ENCODE peak calls at places on chromosomes 1 and 21, in five cellular contexts. L, C, W, K and X are unnamed samples. For H3K36me3, the result is how much of the 10 kb centered on the place peaks cover.

GRCh38 chr21:38958940-38959685 is 153.4 kb downstream of the ETS2 start:
- DNase-seq in L (no peak), C (no peak), W (peak), K (peak), X (no peak)

GRCh38 chr1:53833393-53833792 is 4.7 kb downstream of the NDC1 start:
- DNase-seq in L (no peak), C (no peak), W (no peak), K (no peak), X (no peak)

GRCh38 chr1:2413495-2414296 is 1.3 kb upstream of the PEX10 start:
- DNase-seq in L (no peak), C (no peak), W (peak), K (no peak), X (no peak)

GRCh38 chr1:203171341-203172183 is 4.1 kb downstream of the MYBPH start:
- DNase-seq in L (no peak), C (no peak), W (no peak), K (no peak), X (no peak)

GRCh38 chr1:97137862-97138514 is 416.4 kb downstream of the PTBP2 start:
- DNase-seq in L (no peak), C (no peak), W (peak), K (no peak), X (no peak)

GRCh38 chr21:46634966-46635323 is 529 bp upstream of the PRMT2 start:
- DNase-seq in L (peak), C (no peak), W (peak), K (peak), X (no peak)

GRCh38 chr1:180935326-180936109 is 22.8 kb downstream of the KIAA1614 start:
- DNase-seq in L (no peak), C (no peak), W (peak), K (no peak), X (no peak)

GRCh38 chr1:77796695-77797405 is 17.4 kb downstream of the MIGA1 start:
- DNase-seq in L (peak), C (no peak), W (no peak), K (no peak), X (no peak)

GRCh38 chr1:220113136-220113695 is 19.3 kb downstream of the IARS2 start:
- DNase-seq in L (no peak), C (peak), W (peak), K (no peak), X (no peak)

GRCh38 chr1:24503003-24503751 is 541 bp downstream of the RCAN3 start:
- DNase-seq in L (no peak), C (peak), W (peak), K (no peak), X (no peak)

GRCh38 chr1:172745014-172745413 is 86.1 kb downstream of the FASLG start:
- DNase-seq in L (no peak), C (peak), W (peak), K (no peak), X (no peak)

GRCh38 chr1:100073531-100073930 is 59.2 kb downstream of the SASS6 start:
- DNase-seq in L (no peak), C (no peak), W (no peak), K (no peak), X (no peak)

GRCh38 chr1:100065183-100065968 is 67.4 kb downstream of the SASS6 start:
- DNase-seq in L (no peak), C (no peak), W (no peak), K (no peak), X (no peak)

GRCh38 chr1:100074604-100075395 is 57.9 kb downstream of the SASS6 start:
- DNase-seq in L (no peak), C (no peak), W (no peak), K (no peak), X (no peak)

GRCh38 chr1:100065969-100066227 is 66.8 kb downstream of the SASS6 start:
- DNase-seq in L (no peak), C (no peak), W (no peak), K (no peak), X (no peak)

DNA sequence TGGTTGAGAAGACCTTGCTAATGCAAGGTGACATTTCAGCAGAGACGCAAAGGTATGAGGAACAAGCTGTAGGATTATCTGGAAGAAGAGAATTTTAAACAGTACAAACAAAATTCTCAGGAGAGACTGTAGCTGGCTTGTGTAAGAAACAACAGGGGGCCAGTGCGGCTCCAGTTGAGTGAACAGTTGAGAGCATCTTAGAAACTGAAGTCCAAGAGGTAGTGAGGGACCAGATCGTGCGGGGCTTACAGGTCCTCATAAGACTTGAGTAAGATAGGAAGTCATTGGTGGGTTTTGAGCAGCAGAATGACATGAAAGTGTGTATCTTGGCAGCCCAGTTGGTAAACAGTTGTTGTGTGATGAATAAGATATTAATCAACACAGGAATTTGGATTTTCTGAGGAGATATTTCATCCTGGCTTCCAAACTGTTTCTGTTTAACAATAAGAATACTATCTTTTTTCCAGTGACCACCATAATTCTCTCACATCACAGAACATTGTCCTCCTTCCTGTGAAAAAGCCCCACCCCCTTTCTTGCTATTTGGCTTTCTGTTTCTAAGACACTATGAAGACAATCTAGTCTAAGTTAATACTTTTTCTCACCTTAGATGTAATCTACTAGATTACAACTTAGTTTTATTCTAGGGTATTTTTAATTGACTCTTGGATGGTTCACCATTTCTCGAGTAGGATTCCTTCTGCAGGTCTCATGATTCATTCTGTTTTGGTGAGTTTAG is 62.4 kb downstream of the SASS6 start:
- DNase-seq in L (no peak), C (no peak), W (no peak), K (no peak), X (no peak)
- H3K36me3 ChIP-seq in L (half or more), C (under half), W (under half), K (half or more), X (under half)

DNA sequence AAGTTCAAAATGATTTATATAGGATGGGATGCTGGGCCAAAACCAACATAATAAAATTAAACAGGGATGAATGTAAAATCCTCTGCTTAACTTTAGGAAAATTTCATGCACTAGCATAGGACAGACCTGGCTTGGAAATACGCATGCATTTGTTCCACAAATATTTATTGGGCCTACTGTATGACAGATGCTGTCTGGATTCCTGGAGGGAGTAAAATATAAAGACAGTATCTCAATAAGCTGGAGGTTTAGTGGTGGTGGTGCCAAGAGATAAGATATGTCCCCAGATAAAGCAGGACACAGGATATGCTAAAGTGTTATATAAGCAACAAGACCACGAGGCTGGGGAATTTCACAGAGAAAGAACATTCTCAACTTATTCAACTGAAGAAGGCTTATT is 15.1 kb downstream of the RCSD1 start:
- DNase-seq in L (no peak), C (no peak), W (no peak), K (no peak), X (no peak)
- H3K36me3 ChIP-seq in L (under half), C (under half), W (under half), K (under half), X (under half)

DNA sequence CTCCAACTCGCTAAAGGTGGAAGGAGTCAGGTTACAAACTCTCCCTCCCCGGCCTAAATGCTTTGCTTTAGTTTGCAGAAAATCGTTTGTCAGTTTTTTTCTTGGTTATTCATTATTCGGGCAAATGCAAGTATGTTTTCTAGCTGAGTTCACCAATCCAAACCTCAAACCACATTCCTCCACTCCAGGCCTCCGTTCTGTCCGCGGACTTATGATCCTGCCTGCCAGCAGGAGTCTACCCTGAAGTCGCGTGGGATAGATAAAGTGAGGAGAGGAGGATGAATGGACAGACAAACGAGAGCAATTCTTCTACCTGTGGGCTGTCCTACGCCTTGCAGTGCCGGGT is 1.3 kb downstream of the ADAMTS1 start:
- DNase-seq in L (no peak), C (no peak), W (no peak), K (no peak), X (no peak)
- H3K36me3 ChIP-seq in L (under half), C (under half), W (under half), K (under half), X (under half)

GRCh38 chr1:109231085-109231484 is 17.4 kb downstream of the SARS1 start:
- DNase-seq in L (no peak), C (no peak), W (no peak), K (no peak), X (no peak)
- H3K36me3 ChIP-seq in L (half or more), C (half or more), W (under half), K (half or more), X (half or more)

DNA sequence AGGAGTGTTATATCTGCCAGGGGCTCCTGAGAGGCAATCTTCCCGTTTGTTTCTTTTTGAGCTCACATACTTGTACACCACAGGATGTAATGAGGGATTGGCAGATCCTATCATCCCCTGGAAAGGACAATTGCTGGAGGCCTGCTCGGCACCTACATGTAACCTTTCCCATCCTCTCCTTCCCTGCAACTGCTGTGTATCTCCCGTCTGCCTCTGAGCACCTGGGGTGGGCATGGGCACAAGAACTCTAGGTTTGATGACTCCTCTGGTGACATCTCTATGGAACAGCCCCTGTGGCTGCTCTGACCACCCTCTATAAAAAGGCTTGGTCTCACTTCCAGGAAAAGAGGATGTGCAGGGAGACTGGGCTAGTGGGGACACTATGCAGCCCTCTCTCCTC is 25.0 kb upstream of the SMIM12 start:
- DNase-seq in L (no peak), C (no peak), W (no peak), K (no peak), X (no peak)
- H3K36me3 ChIP-seq in L (under half), C (under half), W (under half), K (under half), X (under half)

DNA sequence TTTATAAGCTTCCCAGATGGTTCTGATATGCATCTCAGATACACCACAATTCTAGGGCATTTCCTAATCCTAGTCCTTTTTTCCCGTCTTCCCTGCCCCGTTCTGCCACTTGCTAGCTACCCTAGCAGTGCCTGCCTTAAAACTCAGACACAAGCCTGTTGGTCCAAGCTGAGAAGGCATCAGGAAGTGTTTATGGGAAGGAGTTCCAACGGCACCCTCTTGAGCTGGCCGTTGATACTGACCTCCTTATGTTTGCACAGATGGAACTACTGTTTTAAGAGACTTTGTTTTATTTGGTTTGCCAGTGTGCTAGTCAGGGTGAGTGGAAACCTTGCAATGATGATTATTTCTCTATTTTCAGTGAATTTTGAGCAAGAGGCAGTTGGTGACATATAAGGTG is 67.2 kb downstream of the UCK2 start:
- DNase-seq in L (no peak), C (no peak), W (no peak), K (no peak), X (no peak)
- H3K36me3 ChIP-seq in L (under half), C (under half), W (under half), K (under half), X (half or more)

GRCh38 chr1:39153684-39154083 is 50.8 kb upstream of the MACF1 start:
- DNase-seq in L (no peak), C (no peak), W (no peak), K (no peak), X (no peak)

GRCh38 chr1:39151267-39151666 is 53.2 kb upstream of the MACF1 start:
- DNase-seq in L (no peak), C (no peak), W (no peak), K (no peak), X (no peak)

GRCh38 chr1:39154553-39155361 is 49.7 kb upstream of the MACF1 start:
- DNase-seq in L (no peak), C (no peak), W (no peak), K (no peak), X (no peak)

GRCh38 chr1:39150779-39151178 is 53.7 kb upstream of the MACF1 start:
- DNase-seq in L (no peak), C (no peak), W (no peak), K (no peak), X (no peak)

GRCh38 chr1:39152923-39153322 is 51.6 kb upstream of the MACF1 start:
- DNase-seq in L (no peak), C (no peak), W (no peak), K (no peak), X (no peak)
- H3K36me3 ChIP-seq in L (under half), C (under half), W (under half), K (under half), X (under half)

GRCh38 chr1:160210563-160210962 is 5.4 kb downstream of the PEA15 start:
- DNase-seq in L (no peak), C (no peak), W (no peak), K (no peak), X (no peak)

GRCh38 chr1:160208179-160209040 is 3.2 kb downstream of the PEA15 start:
- DNase-seq in L (no peak), C (no peak), W (no peak), K (no peak), X (no peak)

GRCh38 chr1:160209656-160210046 is 4.5 kb downstream of the PEA15 start:
- DNase-seq in L (no peak), C (no peak), W (no peak), K (no peak), X (no peak)

GRCh38 chr1:160207751-160208150 is 2.6 kb downstream of the PEA15 start:
- DNase-seq in L (no peak), C (no peak), W (no peak), K (no peak), X (no peak)

DNA sequence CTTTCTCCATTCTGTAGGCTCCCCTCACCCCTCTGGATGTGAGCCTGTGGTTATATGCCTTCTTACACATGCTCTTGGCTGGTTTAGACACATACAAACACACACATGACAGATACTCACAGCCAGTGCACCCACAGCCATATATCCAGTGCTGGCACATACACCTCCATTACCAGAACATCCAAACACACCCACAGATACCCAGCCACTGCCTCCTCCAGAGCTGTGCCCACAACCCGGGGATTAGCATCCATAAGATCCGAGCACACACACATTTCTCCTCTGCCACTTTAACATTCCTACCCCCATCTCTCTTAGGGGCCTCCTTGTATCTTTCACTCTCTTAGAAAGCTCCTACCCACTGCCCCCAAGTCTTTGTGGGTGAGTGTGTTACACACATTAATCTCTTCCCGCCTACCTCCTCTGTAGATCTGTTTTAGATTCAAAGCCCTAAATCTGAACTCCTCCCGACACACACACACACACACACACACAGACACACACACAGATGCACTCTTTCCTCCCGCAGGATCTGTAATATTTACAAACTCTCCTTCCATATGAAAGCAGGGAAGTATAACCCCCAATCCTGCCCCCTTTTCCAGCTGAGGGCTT is 4.0 kb downstream of the PEA15 start:
- DNase-seq in L (no peak), C (no peak), W (no peak), K (no peak), X (no peak)
- H3K36me3 ChIP-seq in L (half or more), C (under half), W (under half), K (under half), X (under half)

DNA sequence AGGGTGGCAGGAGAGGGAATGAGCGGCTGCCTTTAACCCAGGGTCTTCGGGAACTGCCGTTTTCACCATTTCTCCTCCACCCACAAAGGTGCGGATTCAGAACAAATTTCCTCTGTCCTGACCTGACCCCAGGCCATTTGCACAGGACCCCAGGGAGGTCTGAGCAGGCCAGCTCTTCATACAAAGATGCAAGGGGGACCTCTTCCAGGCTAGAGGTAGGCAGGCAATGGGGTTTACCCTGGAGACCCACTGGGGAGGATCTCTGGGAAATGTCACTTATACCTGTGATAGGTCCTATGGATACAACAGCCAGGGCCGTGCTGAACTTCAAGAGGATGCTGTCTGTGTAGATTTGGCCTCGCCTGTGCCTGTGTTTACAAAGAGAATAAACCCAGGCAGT is 89.7 kb upstream of the VAMP3 start:
- DNase-seq in L (no peak), C (no peak), W (no peak), K (no peak), X (no peak)
- H3K36me3 ChIP-seq in L (under half), C (under half), W (under half), K (under half), X (under half)